ENCODE peak calls at places on chromosome 13, in eight cellular contexts. I, G, Z, B, O, C, T and A are unnamed samples.

GRCh38 chr13:22980936-22981335 is 199.8 kb upstream of the SGCG start:
- DNase-seq in T (no peak), Z (no peak), B (no peak), I (no peak), G (no peak), C (no peak), O (no peak), A (no peak)

GRCh38 chr13:27168086-27168485 is 3.5 kb downstream of the USP12 start:
- DNase-seq in B (no peak), Z (no peak), I (no peak), O (no peak), G (no peak), C (no peak), T (no peak), A (no peak)

GRCh38 chr13:114259974-114260373 is 21.4 kb upstream of the UPF3A start:
- DNase-seq in I (no peak), Z (no peak), O (no peak), T (no peak), G (no peak), C (no peak), B (no peak), A (peak)

GRCh38 chr13:96112936-96113335 is 23.0 kb downstream of the HS6ST3 start:
- DNase-seq in T (no peak), Z (no peak), I (no peak), C (no peak), B (no peak), O (no peak), G (no peak), A (no peak)

GRCh38 chr13:48220592-48221300 is 12.3 kb upstream of the ITM2B start:
- DNase-seq in C (no peak), O (no peak), B (no peak), I (no peak), G (no peak), T (no peak), Z (no peak), A (no peak)

GRCh38 chr13:113140677-113141590 is 17.5 kb upstream of the PROZ start:
- DNase-seq in B (no peak), Z (no peak), T (no peak), C (no peak), I (no peak), O (no peak), G (no peak), A (no peak)

GRCh38 chr13:24036115-24036514 is 124.4 kb upstream of the SPATA13 start:
- DNase-seq in B (no peak), T (no peak), G (peak), C (no peak), Z (no peak), I (no peak), O (no peak), A (no peak)

GRCh38 chr13:105787518-105788085 is 747.9 kb downstream of the EFNB2 start:
- DNase-seq in Z (no peak), B (no peak), I (no peak), G (no peak), O (no peak), C (no peak), T (no peak), A (no peak)

GRCh38 chr13:96020155-96020575 is 33.0 kb downstream of the UGGT2 start:
- DNase-seq in Z (peak), B (peak), O (peak), I (no peak), T (peak), G (peak), C (peak), A (peak)

GRCh38 chr13:72586519-72586918 is 140.9 kb downstream of the MZT1 start:
- DNase-seq in C (no peak), T (no peak), G (no peak), Z (no peak), B (no peak), I (no peak), O (no peak), A (no peak)

GRCh38 chr13:94601446-94602431 is at the start of gene GPR180:
- DNase-seq in C (peak), I (peak), T (peak), Z (peak), G (peak), O (peak), B (peak), A (peak)

GRCh38 chr13:111153977-111154332 is 38.8 kb downstream of the ARHGEF7 start:
- DNase-seq in B (peak), C (peak), G (no peak), T (no peak), O (no peak), I (no peak), Z (peak), A (no peak)

GRCh38 chr13:110306340-110306959 is 507 bp downstream of the COL4A1 start:
- DNase-seq in G (no peak), B (no peak), C (peak), O (no peak), I (no peak), T (no peak), Z (peak), A (no peak)

GRCh38 chr13:28659611-28659970 is 661 bp downstream of the POMP start:
- DNase-seq in O (no peak), G (peak), C (peak), Z (peak), B (no peak), T (no peak), I (no peak), A (no peak)

GRCh38 chr13:99496322-99497142 is 4.7 kb upstream of the TM9SF2 start:
- DNase-seq in C (peak), G (peak), T (peak), Z (peak), B (no peak), I (no peak), O (peak), A (peak)

GRCh38 chr13:42652642-42653415 is 78.9 kb downstream of the TNFSF11 start:
- DNase-seq in Z (no peak), B (no peak), O (no peak), T (no peak), G (no peak), I (no peak), C (no peak), A (no peak)

GRCh38 chr13:110126391-110126961 is 180.5 kb downstream of the COL4A1 start:
- DNase-seq in O (peak), B (peak), I (no peak), C (peak), T (peak), G (peak), Z (peak), A (no peak)

GRCh38 chr13:41327994-41328778 is 17.1 kb downstream of the NAA16 start:
- DNase-seq in G (no peak), B (no peak), C (no peak), O (no peak), Z (no peak), I (no peak), T (no peak), A (no peak)

GRCh38 chr13:36377822-36378480 is 31.8 kb upstream of the SPART start:
- DNase-seq in O (no peak), B (no peak), Z (peak), I (no peak), C (no peak), G (peak), T (no peak), A (no peak)

GRCh38 chr13:84994582-84994981 is 804.6 kb downstream of the SLITRK6 start:
- DNase-seq in I (no peak), Z (peak), B (no peak), G (no peak), O (peak), T (peak), C (no peak), A (no peak)

GRCh38 chr13:113746143-113746525 is 12.9 kb upstream of the TMEM255B start:
- DNase-seq in C (no peak), T (no peak), B (no peak), I (no peak), Z (no peak), G (no peak), O (peak), A (no peak)